ENCODE peak calls at places on chromosomes 13 and 19, in eight cellular contexts. One of them, this sample, is unnamed.

GRCh38 chr19:18648971-18649310 is 12.1 kb downstream of the KLHL26 start:
- DNase-seq in brain microvascular endothelial cell: peak
- DNase-seq in AG04450: no peak
- DNase-seq in fibroblast of the aortic adventitia: no peak
- DNase-seq in mucosa of descending colon: no peak
- DNase-seq in cardiac muscle cell: peak
- DNase-seq in cardiac fibroblast: peak
- DNase-seq in tibial nerve: no peak
- DNase-seq in this sample: no peak

GRCh38 chr13:23949200-23949599 is 51.9 kb upstream of the C1QTNF9B start:
- DNase-seq in brain microvascular endothelial cell: no peak
- DNase-seq in tibial nerve: no peak
- DNase-seq in fibroblast of the aortic adventitia: no peak
- DNase-seq in cardiac muscle cell: no peak
- DNase-seq in cardiac fibroblast: no peak
- DNase-seq in mucosa of descending colon: no peak
- DNase-seq in AG04450: no peak
- DNase-seq in this sample: no peak

GRCh38 chr13:35769812-35770211 is 293.3 kb upstream of the MAB21L1 start:
- DNase-seq in cardiac muscle cell: no peak
- DNase-seq in brain microvascular endothelial cell: no peak
- DNase-seq in cardiac fibroblast: no peak
- DNase-seq in fibroblast of the aortic adventitia: no peak
- DNase-seq in tibial nerve: no peak
- DNase-seq in AG04450: no peak
- DNase-seq in mucosa of descending colon: no peak
- DNase-seq in this sample: no peak

GRCh38 chr19:19493841-19494546 is 21.4 kb downstream of the TSSK6 start:
- DNase-seq in AG04450: no peak
- DNase-seq in mucosa of descending colon: no peak
- DNase-seq in fibroblast of the aortic adventitia: no peak
- DNase-seq in cardiac muscle cell: no peak
- DNase-seq in brain microvascular endothelial cell: no peak
- DNase-seq in cardiac fibroblast: no peak
- DNase-seq in tibial nerve: no peak
- DNase-seq in this sample: no peak

GRCh38 chr19:48969276-48970138 is 4.4 kb downstream of the FTL start:
- DNase-seq in mucosa of descending colon: no peak
- DNase-seq in cardiac fibroblast: peak
- DNase-seq in AG04450: no peak
- DNase-seq in brain microvascular endothelial cell: no peak
- DNase-seq in tibial nerve: no peak
- DNase-seq in cardiac muscle cell: no peak
- DNase-seq in fibroblast of the aortic adventitia: peak
- DNase-seq in this sample: no peak

GRCh38 chr13:66933994-66934393 is 296.1 kb downstream of the PCDH9 start:
- DNase-seq in cardiac fibroblast: peak
- DNase-seq in cardiac muscle cell: peak
- DNase-seq in mucosa of descending colon: no peak
- DNase-seq in AG04450: peak
- DNase-seq in fibroblast of the aortic adventitia: peak
- DNase-seq in brain microvascular endothelial cell: peak
- DNase-seq in tibial nerve: no peak
- DNase-seq in this sample: no peak

GRCh38 chr19:28685802-28686201 is 527.1 kb downstream of the UQCRFS1 start:
- DNase-seq in tibial nerve: no peak
- DNase-seq in brain microvascular endothelial cell: no peak
- DNase-seq in mucosa of descending colon: no peak
- DNase-seq in cardiac muscle cell: no peak
- DNase-seq in cardiac fibroblast: no peak
- DNase-seq in fibroblast of the aortic adventitia: no peak
- DNase-seq in AG04450: no peak
- DNase-seq in this sample: no peak

GRCh38 chr13:28579334-28579733 is 79.6 kb upstream of the POMP start:
- DNase-seq in cardiac fibroblast: no peak
- DNase-seq in mucosa of descending colon: no peak
- DNase-seq in cardiac muscle cell: no peak
- DNase-seq in brain microvascular endothelial cell: no peak
- DNase-seq in fibroblast of the aortic adventitia: no peak
- DNase-seq in tibial nerve: no peak
- DNase-seq in AG04450: no peak
- DNase-seq in this sample: no peak

GRCh38 chr19:17841371-17841809 is 6.4 kb downstream of the JAK3 start:
- DNase-seq in cardiac fibroblast: no peak
- DNase-seq in mucosa of descending colon: no peak
- DNase-seq in tibial nerve: no peak
- DNase-seq in fibroblast of the aortic adventitia: no peak
- DNase-seq in AG04450: no peak
- DNase-seq in brain microvascular endothelial cell: no peak
- DNase-seq in cardiac muscle cell: no peak
- DNase-seq in this sample: no peak

GRCh38 chr13:109985871-109986270 is 199.5 kb upstream of the IRS2 start:
- DNase-seq in cardiac fibroblast: no peak
- DNase-seq in mucosa of descending colon: no peak
- DNase-seq in AG04450: no peak
- DNase-seq in brain microvascular endothelial cell: no peak
- DNase-seq in tibial nerve: no peak
- DNase-seq in fibroblast of the aortic adventitia: no peak
- DNase-seq in cardiac muscle cell: no peak
- DNase-seq in this sample: no peak

GRCh38 chr19:36027696-36028095 is 5.0 kb downstream of the CLIP3 start:
- DNase-seq in mucosa of descending colon: no peak
- DNase-seq in tibial nerve: no peak
- DNase-seq in brain microvascular endothelial cell: no peak
- DNase-seq in cardiac fibroblast: no peak
- DNase-seq in cardiac muscle cell: no peak
- DNase-seq in fibroblast of the aortic adventitia: no peak
- DNase-seq in AG04450: no peak
- DNase-seq in this sample: no peak

DNA sequence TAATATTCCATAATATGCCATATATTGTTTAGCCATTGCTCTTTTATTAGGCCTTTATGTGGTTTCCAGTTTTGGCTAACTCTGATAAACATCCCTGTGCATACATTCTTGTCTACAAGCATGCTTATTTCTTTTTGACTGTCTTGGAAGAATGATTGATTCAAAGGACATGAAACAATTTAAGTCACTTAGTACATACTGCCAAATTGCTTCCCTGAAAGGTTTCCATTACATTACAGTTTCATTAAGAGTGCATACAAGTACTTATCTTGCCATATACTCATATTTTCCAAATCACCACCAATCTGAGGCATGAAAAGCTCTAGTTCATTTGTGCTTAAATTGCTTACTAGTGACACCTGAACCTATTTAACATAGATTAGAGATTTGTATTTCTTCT is 113.9 kb downstream of the OXGR1 start:
- DNase-seq in cardiac muscle cell: no peak
- DNase-seq in mucosa of descending colon: no peak
- DNase-seq in tibial nerve: no peak
- DNase-seq in fibroblast of the aortic adventitia: no peak
- DNase-seq in cardiac fibroblast: no peak
- DNase-seq in brain microvascular endothelial cell: no peak
- DNase-seq in AG04450: no peak
- DNase-seq in this sample: no peak
- TF ChIP-seq CTCF in cardiac muscle cell: no peak
- TF ChIP-seq CTCF in mucosa of descending colon: no peak
- TF ChIP-seq CTCF in tibial nerve: no peak
- TF ChIP-seq CTCF in fibroblast of the aortic adventitia: no peak
- TF ChIP-seq CTCF in cardiac fibroblast: no peak
- TF ChIP-seq CTCF in brain microvascular endothelial cell: no peak
- TF ChIP-seq CTCF in AG04450: no peak
- TF ChIP-seq CTCF in this sample: no peak

GRCh38 chr19:56348289-56348877 is 33.7 kb upstream of the ZSCAN5A start:
- DNase-seq in brain microvascular endothelial cell: peak
- DNase-seq in mucosa of descending colon: no peak
- DNase-seq in cardiac fibroblast: peak
- DNase-seq in fibroblast of the aortic adventitia: no peak
- DNase-seq in cardiac muscle cell: peak
- DNase-seq in tibial nerve: no peak
- DNase-seq in AG04450: no peak
- DNase-seq in this sample: no peak
- TF ChIP-seq CTCF in brain microvascular endothelial cell: peak
- TF ChIP-seq CTCF in mucosa of descending colon: no peak
- TF ChIP-seq CTCF in cardiac fibroblast: peak
- TF ChIP-seq CTCF in fibroblast of the aortic adventitia: peak
- TF ChIP-seq CTCF in cardiac muscle cell: peak
- TF ChIP-seq CTCF in tibial nerve: no peak
- TF ChIP-seq CTCF in AG04450: peak
- TF ChIP-seq CTCF in this sample: no peak

DNA sequence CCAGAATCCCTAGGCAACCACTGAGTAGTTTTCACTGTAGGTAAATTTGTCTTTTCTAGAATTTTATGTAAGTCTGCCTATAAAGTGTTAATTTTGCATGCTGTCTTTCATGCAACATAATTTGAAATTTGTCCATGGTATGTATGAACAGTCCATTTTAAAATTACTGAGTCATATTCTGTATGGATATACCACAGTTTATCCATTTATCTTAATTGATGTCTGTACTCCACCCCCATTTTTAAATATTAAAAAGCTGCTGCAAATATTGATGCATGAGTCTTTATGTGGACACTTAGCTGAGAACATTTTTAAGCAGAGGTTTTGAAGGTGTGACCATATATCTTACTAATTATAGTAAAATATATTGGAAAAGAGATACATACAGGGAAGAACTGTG is 9.0 kb downstream of the ZNF134 start:
- DNase-seq in tibial nerve: no peak
- DNase-seq in brain microvascular endothelial cell: no peak
- DNase-seq in cardiac muscle cell: no peak
- DNase-seq in fibroblast of the aortic adventitia: no peak
- DNase-seq in cardiac fibroblast: no peak
- DNase-seq in AG04450: no peak
- DNase-seq in mucosa of descending colon: no peak
- DNase-seq in this sample: no peak
- TF ChIP-seq CTCF in tibial nerve: no peak
- TF ChIP-seq CTCF in brain microvascular endothelial cell: no peak
- TF ChIP-seq CTCF in cardiac muscle cell: no peak
- TF ChIP-seq CTCF in fibroblast of the aortic adventitia: no peak
- TF ChIP-seq CTCF in cardiac fibroblast: no peak
- TF ChIP-seq CTCF in AG04450: no peak
- TF ChIP-seq CTCF in mucosa of descending colon: no peak
- TF ChIP-seq CTCF in this sample: no peak

GRCh38 chr19:38223617-38224013 is 407 bp downstream of the DPF1 start:
- DNase-seq in mucosa of descending colon: no peak
- DNase-seq in cardiac fibroblast: no peak
- DNase-seq in cardiac muscle cell: no peak
- DNase-seq in fibroblast of the aortic adventitia: no peak
- DNase-seq in AG04450: no peak
- DNase-seq in brain microvascular endothelial cell: no peak
- DNase-seq in tibial nerve: no peak
- DNase-seq in this sample: no peak

GRCh38 chr19:38221919-38222828 is 1.8 kb downstream of the DPF1 start:
- DNase-seq in cardiac fibroblast: no peak
- DNase-seq in mucosa of descending colon: no peak
- DNase-seq in AG04450: no peak
- DNase-seq in brain microvascular endothelial cell: no peak
- DNase-seq in fibroblast of the aortic adventitia: no peak
- DNase-seq in cardiac muscle cell: no peak
- DNase-seq in tibial nerve: no peak
- DNase-seq in this sample: no peak

GRCh38 chr19:38221421-38221820 is 2.6 kb downstream of the DPF1 start:
- DNase-seq in cardiac muscle cell: no peak
- DNase-seq in fibroblast of the aortic adventitia: no peak
- DNase-seq in brain microvascular endothelial cell: no peak
- DNase-seq in tibial nerve: no peak
- DNase-seq in AG04450: no peak
- DNase-seq in mucosa of descending colon: no peak
- DNase-seq in cardiac fibroblast: no peak
- DNase-seq in this sample: no peak

GRCh38 chr19:38223119-38223523 is 901 bp downstream of the DPF1 start:
- DNase-seq in fibroblast of the aortic adventitia: no peak
- DNase-seq in brain microvascular endothelial cell: no peak
- DNase-seq in cardiac fibroblast: no peak
- DNase-seq in tibial nerve: no peak
- DNase-seq in AG04450: no peak
- DNase-seq in mucosa of descending colon: no peak
- DNase-seq in cardiac muscle cell: no peak
- DNase-seq in this sample: no peak

DNA sequence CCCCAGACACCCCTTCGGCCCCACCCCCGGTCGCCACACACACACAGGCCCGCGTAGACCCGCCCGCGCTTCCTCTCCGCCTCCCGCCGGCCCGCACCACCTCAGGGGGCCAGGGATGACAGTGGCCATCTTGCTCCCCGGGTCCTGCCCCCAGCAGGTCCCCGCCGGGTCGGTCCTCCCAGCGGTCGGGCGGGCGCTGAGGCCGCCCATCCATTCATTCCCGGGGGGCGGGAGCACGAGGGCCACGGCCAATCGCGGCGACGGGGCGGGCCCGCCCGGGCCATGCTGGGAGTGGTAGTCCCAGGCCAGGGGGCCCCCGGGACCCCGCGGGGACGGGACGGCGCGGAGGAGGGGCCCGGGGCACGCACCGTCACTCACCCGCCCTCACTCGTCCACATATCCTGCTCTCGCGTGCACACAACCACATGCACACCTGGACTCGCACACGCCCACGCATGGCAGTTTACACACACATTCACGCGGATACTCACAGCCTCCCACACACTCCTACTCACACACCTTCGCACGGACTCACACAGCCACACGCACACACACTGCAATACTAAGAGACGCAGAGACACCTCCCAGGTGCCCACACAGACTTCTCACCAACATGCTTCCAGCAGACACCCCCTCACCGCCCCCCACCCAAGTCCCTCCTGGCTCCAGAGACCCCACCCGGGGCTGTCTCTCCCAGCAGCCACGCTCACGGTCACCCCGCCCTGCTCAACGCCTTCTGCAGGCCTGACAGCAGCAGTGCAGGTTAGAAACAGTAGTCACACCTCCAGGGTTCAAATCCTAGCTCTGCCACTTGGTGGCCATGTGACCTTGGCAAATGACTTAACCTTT is at the start of gene DPF1:
- DNase-seq in fibroblast of the aortic adventitia: peak
- DNase-seq in tibial nerve: no peak
- DNase-seq in AG04450: no peak
- DNase-seq in cardiac fibroblast: peak
- DNase-seq in mucosa of descending colon: peak
- DNase-seq in brain microvascular endothelial cell: peak
- DNase-seq in cardiac muscle cell: peak
- DNase-seq in this sample: peak
- TF ChIP-seq CTCF in fibroblast of the aortic adventitia: no peak
- TF ChIP-seq CTCF in tibial nerve: no peak
- TF ChIP-seq CTCF in AG04450: peak
- TF ChIP-seq CTCF in cardiac fibroblast: peak
- TF ChIP-seq CTCF in mucosa of descending colon: no peak
- TF ChIP-seq CTCF in brain microvascular endothelial cell: peak
- TF ChIP-seq CTCF in cardiac muscle cell: peak
- TF ChIP-seq CTCF in this sample: no peak

DNA sequence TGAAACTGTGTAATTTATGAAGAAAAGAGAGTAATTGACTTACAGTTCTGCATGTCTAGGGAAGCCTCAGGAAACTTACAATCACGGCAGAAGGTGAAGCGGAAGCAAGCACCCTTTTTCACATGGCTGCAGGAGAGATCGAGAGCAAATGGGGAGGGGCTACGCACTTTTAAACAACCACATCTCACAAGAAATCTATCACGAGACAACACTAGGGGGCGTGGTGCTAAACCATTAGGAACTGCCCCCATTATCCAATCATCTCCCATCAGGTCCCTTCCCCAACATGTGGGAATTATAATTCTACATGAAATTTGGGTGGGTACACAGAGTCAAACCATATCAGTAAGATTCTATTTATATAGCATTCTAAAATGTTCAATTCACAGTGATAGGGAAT is 114.8 kb upstream of the TRPC4 start:
- DNase-seq in cardiac muscle cell: no peak
- DNase-seq in tibial nerve: no peak
- DNase-seq in fibroblast of the aortic adventitia: no peak
- DNase-seq in cardiac fibroblast: no peak
- DNase-seq in mucosa of descending colon: no peak
- DNase-seq in AG04450: no peak
- DNase-seq in brain microvascular endothelial cell: no peak
- DNase-seq in this sample: no peak
- TF ChIP-seq CTCF in cardiac muscle cell: no peak
- TF ChIP-seq CTCF in tibial nerve: no peak
- TF ChIP-seq CTCF in fibroblast of the aortic adventitia: peak
- TF ChIP-seq CTCF in cardiac fibroblast: no peak
- TF ChIP-seq CTCF in mucosa of descending colon: no peak
- TF ChIP-seq CTCF in AG04450: no peak
- TF ChIP-seq CTCF in brain microvascular endothelial cell: no peak
- TF ChIP-seq CTCF in this sample: peak

This sample was measured in osteocyte.